ENCODE peak calls at places on chromosomes 5 and 9, in eight cellular contexts. S is left lung; Z is sigmoid colon; B is GM20000; Q is activated CD4-positive, CD25-positive, alpha-beta regulatory T cell; F is stomach; J is ELF-1; V is CD4-positive, alpha-beta T cell. E is an unnamed sample.

GRCh38 chr5:39176740-39177628 is 42.4 kb downstream of the FYB1 start:
- DNase-seq in J (no peak), V (peak), Q (no peak), B (no peak), F (no peak), S (no peak), Z (no peak), E (no peak)

GRCh38 chr5:75037106-75037505 is 15.3 kb downstream of the GCNT4 start:
- DNase-seq in S (no peak), B (no peak), V (no peak), Q (no peak), J (peak), Z (no peak), F (peak), E (no peak)

GRCh38 chr9:108017671-108018070 is 528.1 kb upstream of the KLF4 start:
- DNase-seq in Q (no peak), B (no peak), F (no peak), Z (no peak), J (peak), S (no peak), V (no peak), E (no peak)

GRCh38 chr9:135988493-135988892 is 27.3 kb upstream of the UBAC1 start:
- DNase-seq in F (no peak), Q (no peak), Z (no peak), S (no peak), B (no peak), V (no peak), J (no peak), E (no peak)

GRCh38 chr9:16241231-16241630 is 629.2 kb downstream of the BNC2 start:
- DNase-seq in Z (no peak), B (no peak), F (no peak), Q (no peak), V (no peak), S (no peak), J (no peak), E (no peak)

GRCh38 chr9:91951944-91952520 is 2.0 kb upstream of the ROR2 start:
- DNase-seq in B (no peak), S (no peak), Q (no peak), V (no peak), J (no peak), Z (no peak), F (no peak), E (no peak)

GRCh38 chr9:38432922-38433510 is 8.8 kb upstream of the IGFBPL1 start:
- DNase-seq in Q (no peak), Z (no peak), S (no peak), F (no peak), V (no peak), B (no peak), J (no peak), E (no peak)

GRCh38 chr9:20289416-20289815 is 332.9 kb downstream of the MLLT3 start:
- DNase-seq in V (no peak), Q (no peak), Z (no peak), B (no peak), F (no peak), J (no peak), S (no peak), E (no peak)

GRCh38 chr5:155872801-155873200 is 454.2 kb upstream of the SGCD start:
- DNase-seq in Z (no peak), B (no peak), V (no peak), Q (no peak), F (no peak), J (no peak), S (no peak), E (no peak)

GRCh38 chr5:15510816-15511215 is 10.8 kb downstream of the FBXL7 start:
- DNase-seq in Z (no peak), B (no peak), V (no peak), F (no peak), Q (no peak), J (no peak), S (no peak), E (no peak)

GRCh38 chr5:20556364-20556763 is 568.4 kb upstream of the CDH18 start:
- DNase-seq in Z (no peak), S (no peak), F (no peak), V (no peak), Q (no peak), J (no peak), B (no peak), E (no peak)

GRCh38 chr9:131707677-131708612 is 31.9 kb downstream of the RAPGEF1 start:
- DNase-seq in V (no peak), F (peak), Q (no peak), B (no peak), S (no peak), J (no peak), Z (peak), E (no peak)

E was measured in breast epithelium.